ENCODE peak calls at places on chromosomes 13 and 19, in seven cellular contexts. T is H9; P is GM18507; E is fibroblast of the conjunctiva; W is activated CD8-positive, alpha-beta memory T cell treated with anti-CD3 and anti-CD28 coated beads for 4 hours; Q is HuH-7; V is aorta. F is an unnamed sample.

GRCh38 chr13:90793261-90793785 is 554.2 kb upstream of the MIR17HG start:
- DNase-seq in T (no peak), P (no peak), E (no peak), W (no peak), Q (no peak), V (no peak), F (no peak)

GRCh38 chr19:54162241-54162805 is 2.8 kb upstream of the LENG1 start:
- DNase-seq in T (peak; percentile 91), P (no peak), E (no peak), W (peak; percentile 61), Q (no peak), V (peak; percentile 91), F (peak; percentile 29)

GRCh38 chr13:113509989-113510388 is 19.5 kb upstream of the DCUN1D2 start:
- DNase-seq in T (no peak), P (no peak), E (no peak), W (no peak), Q (no peak), V (no peak), F (no peak)

GRCh38 chr19:49431330-49431749 is 6.2 kb downstream of the GFY start:
- DNase-seq in T (no peak), P (no peak), E (no peak), W (no peak), Q (no peak), V (no peak), F (no peak)

GRCh38 chr19:2982983-2983350 is 5.6 kb downstream of the TLE6 start:
- DNase-seq in T (no peak), P (no peak), E (peak; percentile 95), W (no peak), Q (no peak), V (peak; percentile 97), F (no peak)

GRCh38 chr13:77563110-77563509 is 27.6 kb downstream of the SCEL start:
- DNase-seq in T (no peak), P (no peak), E (no peak), W (no peak), Q (no peak), V (no peak), F (no peak)

GRCh38 chr13:31773538-31773937 is 34.2 kb downstream of the RXFP2 start:
- DNase-seq in T (no peak), P (no peak), E (no peak), W (no peak), Q (no peak), V (no peak), F (no peak)

GRCh38 chr13:30932481-30933333 is at the start of gene TEX26:
- DNase-seq in T (peak; percentile 88), P (no peak), E (no peak), W (no peak), Q (no peak), V (peak; percentile 82), F (no peak)

GRCh38 chr19:55675661-55676354 is 782 bp downstream of the EPN1 start:
- DNase-seq in T (no peak), P (no peak), E (no peak), W (no peak), Q (no peak), V (no peak), F (no peak)

GRCh38 chr13:75585153-75585552 is 35.6 kb downstream of the UCHL3 start:
- DNase-seq in T (no peak), P (no peak), E (no peak), W (no peak), Q (no peak), V (no peak), F (no peak)

GRCh38 chr13:50845211-50845610 is 1.7 kb upstream of the DLEU7 start:
- DNase-seq in T (no peak), P (no peak), E (peak; percentile 2), W (no peak), Q (no peak), V (no peak), F (no peak)

GRCh38 chr19:32469796-32470195 is 64.2 kb downstream of the DPY19L3 start:
- DNase-seq in T (no peak), P (no peak), E (no peak), W (no peak), Q (no peak), V (no peak), F (no peak)

GRCh38 chr19:36265856-36266374 is 51.0 kb downstream of the ZNF146 start:
- DNase-seq in T (no peak), P (no peak), E (no peak), W (no peak), Q (no peak), V (peak; percentile 55), F (no peak)

GRCh38 chr13:111262281-111262680 is 58.2 kb upstream of the TEX29 start:
- DNase-seq in T (no peak), P (no peak), E (no peak), W (no peak), Q (no peak), V (no peak), F (no peak)

GRCh38 chr19:570315-570714 is 2.1 kb upstream of the BSG start:
- DNase-seq in T (peak; percentile 29), P (no peak), E (no peak), W (no peak), Q (no peak), V (no peak), F (no peak)

GRCh38 chr13:111046590-111047141 is 68.4 kb upstream of the ARHGEF7 start:
- DNase-seq in T (no peak), P (no peak), E (no peak), W (no peak), Q (no peak), V (no peak), F (no peak)

GRCh38 chr19:1766800-1767352 is 13.6 kb downstream of the ONECUT3 start:
- DNase-seq in T (no peak), P (no peak), E (no peak), W (no peak), Q (no peak), V (no peak), F (no peak)

GRCh38 chr13:84132491-84132890 is 250.2 kb upstream of the SLITRK1 start:
- DNase-seq in T (no peak), P (no peak), E (no peak), W (no peak), Q (no peak), V (no peak), F (no peak)

GRCh38 chr19:34096020-34096915 is 76.0 kb upstream of the LSM14A start:
- DNase-seq in T (peak; percentile 46), P (no peak), E (peak; percentile 29), W (no peak), Q (peak; percentile 54), V (no peak), F (peak; percentile 4)

GRCh38 chr13:51560336-51560735 is 23.9 kb upstream of the WDFY2 start:
- DNase-seq in T (no peak), P (no peak), E (no peak), W (no peak), Q (no peak), V (no peak), F (no peak)

GRCh38 chr19:3687774-3688706 is 12.2 kb downstream of the PIP5K1C start:
- DNase-seq in T (peak; percentile 71), P (no peak), E (no peak), W (no peak), Q (no peak), V (no peak), F (no peak)

GRCh38 chr19:2888739-2889224 is 11.9 kb upstream of the ZNF57 start:
- DNase-seq in T (peak; percentile 31), P (no peak), E (no peak), W (peak; percentile 42), Q (no peak), V (peak; percentile 85), F (no peak)

GRCh38 chr19:6421075-6422014 is 3.3 kb downstream of the KHSRP start:
- DNase-seq in T (no peak), P (no peak), E (no peak), W (no peak), Q (no peak), V (no peak), F (no peak)

GRCh38 chr13:46374710-46375109 is 12.3 kb downstream of the RUBCNL start:
- DNase-seq in T (no peak), P (no peak), E (no peak), W (no peak), Q (no peak), V (no peak), F (no peak)

GRCh38 chr13:50358221-50358620 is 343.0 kb downstream of the KCNRG start:
- DNase-seq in T (no peak), P (no peak), E (no peak), W (no peak), Q (no peak), V (no peak), F (no peak)

GRCh38 chr13:112690242-112690943 is 555 bp downstream of the ATP11A start:
- DNase-seq in T (peak; percentile 47), P (peak; percentile 15), E (no peak), W (no peak), Q (no peak), V (peak; percentile 87), F (no peak)

GRCh38 chr13:59398127-59398526 is 765.6 kb downstream of the DIAPH3 start:
- DNase-seq in T (no peak), P (no peak), E (no peak), W (no peak), Q (no peak), V (no peak), F (no peak)

GRCh38 chr13:69589531-69589930 is 518.1 kb upstream of the ATXN8OS start:
- DNase-seq in T (no peak), P (no peak), E (no peak), W (no peak), Q (no peak), V (no peak), F (no peak)

GRCh38 chr13:105914637-105915036 is 620.8 kb downstream of the EFNB2 start:
- DNase-seq in T (no peak), P (no peak), E (peak; percentile 63), W (no peak), Q (no peak), V (no peak), F (no peak)

GRCh38 chr13:29674532-29674931 is 79.0 kb upstream of the SLC7A1 start:
- DNase-seq in T (no peak), P (no peak), E (no peak), W (no peak), Q (no peak), V (no peak), F (no peak)

GRCh38 chr13:26721251-26721939 is 39.2 kb downstream of the GPR12 start:
- DNase-seq in T (no peak), P (no peak), E (no peak), W (no peak), Q (no peak), V (no peak), F (peak; percentile 13)

GRCh38 chr13:43196171-43196611 is 172.8 kb downstream of the DNAJC15 start:
- DNase-seq in T (no peak), P (no peak), E (no peak), W (no peak), Q (no peak), V (no peak), F (no peak)

GRCh38 chr19:2154587-2155075 is 3.3 kb upstream of the AP3D1 start:
- DNase-seq in T (no peak), P (no peak), E (no peak), W (no peak), Q (no peak), V (no peak), F (no peak)